ENCODE peak calls at places on chromosome 21, in seven cellular contexts. D is PC-3, H is MM.1S, U is hepatocyte, L is neural progenitor cell, B is GM23248, N is astrocyte. Q is an unnamed sample.
A peak's percentile ranks its signal among the peaks of the same experiment; 100 is the strongest.

GRCh38 chr21:46639489-46640386 is 4.3 kb downstream of the PRMT2 start:
- DNase-seq in D (peak; percentile 58), H (no peak), U (no peak), L (no peak), B (peak; percentile 64), N (no peak), Q (no peak)

GRCh38 chr21:28099296-28099695 is 893.4 kb downstream of the LTN1 start:
- DNase-seq in D (no peak), H (no peak), U (peak; percentile 54), L (no peak), B (no peak), N (peak; percentile 25), Q (no peak)

GRCh38 chr21:46412521-46413364 is 45.9 kb upstream of the DIP2A start:
- DNase-seq in D (no peak), H (no peak), U (no peak), L (no peak), B (no peak), N (no peak), Q (no peak)

GRCh38 chr21:31366825-31367224 is 22.8 kb upstream of the TIAM1 start:
- DNase-seq in D (peak; percentile 98), H (no peak), U (no peak), L (no peak), B (peak; percentile 70), N (peak; percentile 95), Q (peak; percentile 98)

GRCh38 chr21:38404134-38404533 is 94.1 kb downstream of the ERG start:
- DNase-seq in D (no peak), H (no peak), U (no peak), L (no peak), B (no peak), N (no peak), Q (no peak)

GRCh38 chr21:29257701-29258100 is 41.0 kb upstream of the BACH1 start:
- DNase-seq in D (peak; percentile 29), H (no peak), U (no peak), L (no peak), B (peak; percentile 12), N (no peak), Q (no peak)

GRCh38 chr21:29538115-29538514 is 239.4 kb downstream of the BACH1 start:
- DNase-seq in D (no peak), H (no peak), U (no peak), L (no peak), B (peak; percentile 55), N (peak; percentile 67), Q (no peak)

GRCh38 chr21:17679002-17679600 is 66.4 kb upstream of the BTG3 start:
- DNase-seq in D (peak; percentile 77), H (peak; percentile 72), U (peak; percentile 70), L (peak; percentile 69), B (peak; percentile 79), N (peak; percentile 57), Q (peak; percentile 37)

GRCh38 chr21:20997633-20998455 is at the start of gene NCAM2:
- DNase-seq in D (peak; percentile 53), H (peak; percentile 87), U (peak; percentile 89), L (peak; percentile 95), B (peak; percentile 82), N (peak; percentile 80), Q (no peak)

GRCh38 chr21:15741510-15741909 is 11.7 kb downstream of the USP25 start:
- DNase-seq in D (peak; percentile 64), H (no peak), U (no peak), L (no peak), B (peak; percentile 60), N (peak; percentile 74), Q (no peak)

GRCh38 chr21:34567574-34567973 is 47.3 kb downstream of the RCAN1 start:
- DNase-seq in D (no peak), H (no peak), U (no peak), L (no peak), B (no peak), N (no peak), Q (no peak)
- H4K20me1 ChIP-seq in D (no peaks in the 10 kb centered on the region), H (no peaks in the 10 kb centered on the region), U (no peaks in the 10 kb centered on the region), L (no peaks in the 10 kb centered on the region), B (no peaks in the 10 kb centered on the region), N (no peaks in the 10 kb centered on the region), Q (no peaks in the 10 kb centered on the region)

GRCh38 chr21:32771134-32771523 is 426 bp downstream of the PAXBP1 start:
- DNase-seq in D (peak; percentile 50), H (peak; percentile 60), U (peak; percentile 84), L (peak; percentile 84), B (peak; percentile 86), N (peak; percentile 46), Q (no peak)

GRCh38 chr21:32764186-32764585 is 7.4 kb downstream of the PAXBP1 start:
- DNase-seq in D (no peak), H (no peak), U (no peak), L (no peak), B (no peak), N (no peak), Q (no peak)

GRCh38 chr21:32772281-32773047 is 909 bp upstream of the PAXBP1 start:
- DNase-seq in D (peak; percentile 36), H (peak; percentile 74), U (peak; percentile 80), L (peak; percentile 19), B (peak; percentile 72), N (peak; percentile 38), Q (no peak)

GRCh38 chr21:32770514-32771133 is 931 bp downstream of the PAXBP1 start:
- DNase-seq in D (peak; percentile 5), H (peak; percentile 35), U (peak; percentile 41), L (no peak), B (peak; percentile 62), N (peak; percentile 4), Q (no peak)

GRCh38 chr21:32768530-32768929 is 3.0 kb downstream of the PAXBP1 start:
- DNase-seq in D (no peak), H (no peak), U (no peak), L (no peak), B (no peak), N (peak; percentile 12), Q (no peak)
- H4K20me1 ChIP-seq in D (peaks cover 63% of the 10 kb centered on the region), H (peaks cover 38% of the 10 kb centered on the region), U (peaks cover 58% of the 10 kb centered on the region), L (peaks cover 69% of the 10 kb centered on the region), B (peaks cover 2% of the 10 kb centered on the region), N (peaks cover 64% of the 10 kb centered on the region), Q (peaks cover 37% of the 10 kb centered on the region)

GRCh38 chr21:37241426-37241825 is 25.7 kb downstream of the VPS26C start:
- DNase-seq in D (no peak), H (no peak), U (no peak), L (no peak), B (no peak), N (no peak), Q (no peak)

GRCh38 chr21:37244506-37245083 is 22.5 kb downstream of the VPS26C start:
- DNase-seq in D (no peak), H (no peak), U (no peak), L (no peak), B (no peak), N (peak; percentile 23), Q (no peak)

GRCh38 chr21:37248298-37248697 is 18.8 kb downstream of the VPS26C start:
- DNase-seq in D (no peak), H (no peak), U (no peak), L (no peak), B (no peak), N (no peak), Q (no peak)

GRCh38 chr21:37243961-37244360 is 23.2 kb downstream of the VPS26C start:
- DNase-seq in D (no peak), H (no peak), U (no peak), L (no peak), B (no peak), N (no peak), Q (no peak)

DNA sequence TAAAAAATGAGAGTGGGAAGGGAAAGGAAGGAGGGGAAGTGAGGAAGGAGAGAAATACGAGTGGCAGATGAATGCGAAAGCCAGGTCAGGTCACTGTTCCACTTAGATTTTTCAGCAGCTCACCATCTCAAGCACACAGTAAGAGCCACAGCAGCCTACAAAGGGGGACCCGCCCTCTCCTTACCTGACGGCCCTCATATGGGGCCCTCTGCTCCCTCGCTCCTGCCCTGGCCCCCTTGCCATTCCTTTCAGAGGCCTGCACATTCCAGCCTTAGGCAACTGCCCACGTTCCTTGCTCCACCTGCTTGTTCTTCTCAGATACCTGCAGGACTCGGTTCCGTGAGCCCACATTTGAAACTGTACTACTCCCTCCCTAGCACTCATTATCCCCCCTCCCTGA is 22.0 kb downstream of the VPS26C start:
- DNase-seq in D (no peak), H (no peak), U (no peak), L (no peak), B (no peak), N (no peak), Q (no peak)
- H4K20me1 ChIP-seq in D (no peaks in the 10 kb centered on the region), H (peaks cover 18% of the 10 kb centered on the region), U (peaks cover 29% of the 10 kb centered on the region), L (peaks cover 14% of the 10 kb centered on the region), B (peaks cover 4% of the 10 kb centered on the region), N (peaks cover 76% of the 10 kb centered on the region), Q (no peaks in the 10 kb centered on the region)

DNA sequence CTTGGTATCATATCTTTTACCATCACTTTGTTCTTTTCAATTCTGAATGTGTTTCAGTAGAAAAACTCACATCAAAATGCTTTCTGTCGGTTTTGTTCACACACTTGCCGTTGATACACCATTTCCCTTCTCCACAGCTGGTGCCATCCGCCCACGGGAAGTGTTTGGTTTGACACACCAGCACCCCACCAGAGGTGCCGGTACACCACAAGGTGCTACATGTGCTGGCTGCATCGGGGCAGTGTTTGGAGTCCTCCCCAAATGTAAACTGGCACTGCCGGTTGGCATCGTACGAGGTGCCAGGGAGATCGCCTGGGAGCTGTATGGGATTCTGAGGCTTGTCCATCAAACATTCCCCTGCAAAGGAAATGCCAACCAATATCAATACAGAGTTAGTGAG is 5.0 kb downstream of the ADAMTS1 start:
- DNase-seq in D (no peak), H (no peak), U (no peak), L (no peak), B (no peak), N (no peak), Q (no peak)
- H4K20me1 ChIP-seq in D (no peaks in the 10 kb centered on the region), H (no peaks in the 10 kb centered on the region), U (peaks cover 66% of the 10 kb centered on the region), L (no peaks in the 10 kb centered on the region), B (peaks cover 17% of the 10 kb centered on the region), N (peaks cover 24% of the 10 kb centered on the region), Q (no peaks in the 10 kb centered on the region)

GRCh38 chr21:37383784-37384311 is 17.3 kb downstream of the DYRK1A start:
- DNase-seq in D (no peak), H (no peak), U (no peak), L (no peak), B (no peak), N (no peak), Q (no peak)

GRCh38 chr21:37384416-37384815 is 17.8 kb downstream of the DYRK1A start:
- DNase-seq in D (no peak), H (no peak), U (no peak), L (no peak), B (no peak), N (no peak), Q (no peak)

GRCh38 chr21:37380349-37381323 is 14.1 kb downstream of the DYRK1A start:
- DNase-seq in D (peak; percentile 64), H (no peak), U (no peak), L (peak; percentile 21), B (no peak), N (no peak), Q (no peak)

GRCh38 chr21:37383066-37383465 is 16.5 kb downstream of the DYRK1A start:
- DNase-seq in D (no peak), H (no peak), U (no peak), L (peak; percentile 40), B (no peak), N (no peak), Q (no peak)

GRCh38 chr21:37381883-37382585 is 15.5 kb downstream of the DYRK1A start:
- DNase-seq in D (peak; percentile 56), H (no peak), U (no peak), L (no peak), B (no peak), N (no peak), Q (no peak)
- H4K20me1 ChIP-seq in D (peaks cover 90% of the 10 kb centered on the region), H (peaks cover 99% of the 10 kb centered on the region), U (peaks cover 100% of the 10 kb centered on the region), L (peaks cover 100% of the 10 kb centered on the region), B (peaks cover 34% of the 10 kb centered on the region), N (peaks cover 98% of the 10 kb centered on the region), Q (peaks cover 21% of the 10 kb centered on the region)

GRCh38 chr21:43938751-43939442 is 73.2 kb upstream of the TRAPPC10 start:
- DNase-seq in D (peak; percentile 64), H (peak; percentile 94), U (peak; percentile 91), L (peak; percentile 93), B (peak; percentile 87), N (peak; percentile 34), Q (peak; percentile 27)
- H4K20me1 ChIP-seq in D (no peaks in the 10 kb centered on the region), H (peaks cover 9% of the 10 kb centered on the region), U (peaks cover 40% of the 10 kb centered on the region), L (no peaks in the 10 kb centered on the region), B (no peaks in the 10 kb centered on the region), N (peaks cover 67% of the 10 kb centered on the region), Q (no peaks in the 10 kb centered on the region)